ENCODE peak calls at places on chromosomes 12 and 14, in seven cellular contexts. R is Peyer's patch; A is transverse colon; N is choroid plexus epithelial cell; T is foreskin fibroblast; U is CD8-positive, alpha-beta T cell; D is HCT116. C is an unnamed sample.

GRCh38 chr12:116497051-116497529 is 62.1 kb upstream of the MAP1LC3B2 start:
- DNase-seq in N (no peak), T (no peak), R (no peak), U (no peak), D (peak; percentile 74), A (peak; percentile 10), C (no peak)

GRCh38 chr12:27431185-27431584 is 15.4 kb upstream of the SMCO2 start:
- DNase-seq in N (peak; percentile 11), A (no peak), R (no peak), T (no peak), D (no peak), U (no peak), C (no peak)

GRCh38 chr14:104547998-104548700 is 31.4 kb upstream of the C14orf180 start:
- DNase-seq in U (no peak), N (no peak), A (no peak), R (peak; percentile 22), D (no peak), T (no peak), C (no peak)

GRCh38 chr14:59919582-59920377 is at the start of gene LRRC9:
- DNase-seq in R (peak; percentile 76), T (no peak), A (peak; percentile 14), U (peak; percentile 4), D (no peak), N (peak; percentile 55), C (no peak)

GRCh38 chr12:41497362-41497761 is 309.2 kb downstream of the PDZRN4 start:
- DNase-seq in R (no peak), A (no peak), N (no peak), D (no peak), U (no peak), T (no peak), C (no peak)

GRCh38 chr14:47009615-47010014 is 358.0 kb upstream of the RPL10L start:
- DNase-seq in U (no peak), T (no peak), A (no peak), R (no peak), N (no peak), D (no peak), C (no peak)

GRCh38 chr12:13661005-13661887 is 320.2 kb downstream of the GRIN2B start:
- DNase-seq in T (peak; percentile 23), D (peak; percentile 47), A (peak; percentile 54), N (peak; percentile 50), R (peak; percentile 48), U (no peak), C (peak; percentile 62)

GRCh38 chr12:74537126-74537706 is 419 bp upstream of the ATXN7L3B start:
- DNase-seq in D (peak; percentile 50), U (no peak), R (no peak), N (peak; percentile 78), T (peak; percentile 29), A (no peak), C (no peak)

GRCh38 chr12:72074956-72075355 is 136.3 kb downstream of the TPH2 start:
- DNase-seq in U (no peak), D (no peak), R (no peak), T (no peak), A (no peak), N (no peak), C (no peak)

GRCh38 chr12:111758120-111758561 is 8.6 kb upstream of the ALDH2 start:
- DNase-seq in U (no peak), D (no peak), N (no peak), A (no peak), R (no peak), T (no peak), C (no peak)

GRCh38 chr12:101040936-101041335 is 169.1 kb downstream of the SLC5A8 start:
- DNase-seq in U (no peak), N (no peak), T (peak; percentile 14), D (no peak), A (no peak), R (no peak), C (no peak)

GRCh38 chr12:44875417-44875953 is 630 bp downstream of the NELL2 start:
- DNase-seq in A (no peak), T (no peak), D (no peak), U (no peak), R (peak; percentile 35), N (no peak), C (no peak)

GRCh38 chr14:95614335-95614734 is 71.9 kb upstream of the TCL1B start:
- DNase-seq in R (no peak), U (no peak), N (no peak), D (no peak), T (no peak), A (no peak), C (no peak)

GRCh38 chr12:59164226-59164625 is 243.9 kb upstream of the LRIG3 start:
- DNase-seq in T (no peak), R (no peak), U (no peak), A (no peak), D (no peak), N (no peak), C (no peak)

GRCh38 chr14:22850944-22851790 is 14.8 kb downstream of the MMP14 start:
- DNase-seq in R (no peak), T (peak; percentile 99), D (no peak), A (peak; percentile 72), N (peak; percentile 96), U (no peak), C (no peak)

GRCh38 chr12:84362552-84362897 is 550.1 kb downstream of the SLC6A15 start:
- DNase-seq in R (no peak), D (no peak), N (no peak), A (no peak), T (no peak), U (no peak), C (no peak)

GRCh38 chr14:80955434-80955939 is at the start of gene TSHR:
- DNase-seq in N (no peak), A (no peak), T (no peak), R (peak; percentile 48), D (no peak), U (no peak), C (no peak)

GRCh38 chr14:72715910-72716268 is 178.0 kb downstream of the DPF3 start:
- DNase-seq in A (no peak), U (no peak), D (no peak), N (no peak), T (no peak), R (no peak), C (no peak)

GRCh38 chr14:95524706-95525512 is 8.5 kb upstream of the SYNE3 start:
- DNase-seq in T (no peak), R (no peak), D (peak; percentile 41), N (peak; percentile 66), A (no peak), U (no peak), C (no peak)

GRCh38 chr12:13194462-13195110 is 1.9 kb upstream of the EMP1 start:
- DNase-seq in N (peak; percentile 52), U (no peak), A (no peak), R (no peak), D (no peak), T (no peak), C (no peak)

GRCh38 chr12:122793685-122794106 is 19.3 kb downstream of the CCDC62 start:
- DNase-seq in A (no peak), T (peak; percentile 34), D (peak; percentile 52), R (no peak), U (no peak), N (peak; percentile 76), C (peak; percentile 18)

GRCh38 chr14:92759679-92760523 is 11.5 kb upstream of the LGMN start:
- DNase-seq in R (no peak), N (no peak), T (no peak), U (no peak), A (no peak), D (no peak), C (no peak)

GRCh38 chr14:78725086-78725485 is 554.9 kb downstream of the NRXN3 start:
- DNase-seq in U (no peak), N (no peak), R (no peak), A (no peak), D (no peak), T (no peak), C (no peak)

GRCh38 chr12:132675753-132676152 is 11.4 kb downstream of the POLE start:
- DNase-seq in N (no peak), D (no peak), T (no peak), U (no peak), R (peak; percentile 66), A (peak; percentile 70), C (no peak)

GRCh38 chr12:50283230-50283923 is at the start of gene LIMA1:
- DNase-seq in A (peak; percentile 96), N (peak; percentile 87), D (peak; percentile 78), R (peak; percentile 97), U (peak; percentile 84), T (peak; percentile 84), C (peak; percentile 94)
- TF ChIP-seq CTCF in A (peak; percentile 70), N (peak; percentile 66), D (no peak), R (peak; percentile 61), U (no peak), T (peak; percentile 39), C (no peak)

GRCh38 chr14:88104710-88105109 is 99.8 kb downstream of the GPR65 start:
- DNase-seq in R (no peak), T (no peak), U (no peak), D (no peak), A (no peak), N (no peak), C (no peak)

DNA sequence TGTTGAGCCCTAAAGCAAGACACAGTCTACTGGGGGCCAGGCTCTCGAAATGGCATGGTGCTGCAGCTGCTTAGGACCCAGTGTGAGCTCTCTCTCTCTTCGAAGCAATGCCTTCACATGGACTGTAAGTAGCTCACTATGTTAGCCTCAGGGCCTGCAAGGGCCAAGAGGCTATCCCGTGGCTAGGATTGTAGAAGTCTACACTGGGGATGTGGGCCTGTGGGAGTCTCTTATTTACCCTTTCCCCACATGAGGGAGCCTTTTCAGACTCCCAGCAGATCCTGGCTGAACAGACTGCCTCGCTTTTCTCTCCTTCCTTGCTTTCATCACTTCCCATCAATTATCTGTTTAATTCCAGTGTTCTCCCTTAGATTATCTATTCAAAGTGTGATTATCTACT is 101.4 kb downstream of the GPR65 start:
- DNase-seq in D (no peak), A (no peak), N (no peak), U (no peak), R (no peak), T (no peak), C (no peak)
- TF ChIP-seq CTCF in D (no peak), A (no peak), N (no peak), U (no peak), R (no peak), T (no peak), C (no peak)

GRCh38 chr12:10368206-10369171 is 21.4 kb downstream of the KLRK1 start:
- DNase-seq in R (no peak), N (no peak), D (no peak), T (no peak), A (no peak), U (no peak), C (no peak)

GRCh38 chr12:10364839-10365681 is 24.8 kb downstream of the KLRK1 start:
- DNase-seq in A (peak; percentile 71), R (peak; percentile 71), U (no peak), T (peak; percentile 73), D (peak; percentile 71), N (peak; percentile 94), C (peak; percentile 72)

GRCh38 chr12:10363922-10364838 is 25.7 kb downstream of the KLRK1 start:
- DNase-seq in N (peak; percentile 71), R (peak; percentile 76), U (no peak), T (peak; percentile 28), D (no peak), A (peak; percentile 41), C (no peak)

GRCh38 chr12:10365716-10366433 is 24.0 kb downstream of the KLRK1 start:
- DNase-seq in R (no peak), N (peak; percentile 52), D (peak; percentile 26), T (no peak), A (no peak), U (no peak), C (no peak)

GRCh38 chr12:10366875-10367274 is 23.0 kb downstream of the KLRK1 start:
- DNase-seq in A (no peak), R (no peak), U (no peak), N (peak; percentile 66), D (no peak), T (peak; percentile 28), C (no peak)
- TF ChIP-seq CTCF in A (peak; percentile 18), R (no peak), U (peak; percentile 69), N (peak; percentile 44), D (peak; percentile 46), T (no peak), C (no peak)

GRCh38 chr12:30286345-30286926 is 409.2 kb downstream of the IPO8 start:
- DNase-seq in U (no peak), T (peak; percentile 7), D (peak; percentile 22), N (peak; percentile 76), A (no peak), R (no peak), C (peak; percentile 7)
- TF ChIP-seq CTCF in U (no peak), T (peak; percentile 64), D (peak; percentile 34), N (peak; percentile 73), A (no peak), R (no peak), C (peak; percentile 28)